ENCODE peak calls at places on chromosomes 13 and 19, in eight cellular contexts. One of them, this sample, is unnamed.

GRCh38 chr13:32901994-32902780 is 114.0 kb upstream of the KL start:
- DNase-seq in astrocyte of the spinal cord: no peak
- DNase-seq in foreskin keratinocyte: no peak
- DNase-seq in IMR-90: no peak
- DNase-seq in CD4-positive, alpha-beta T cell: no peak
- DNase-seq in fibroblast of lung: no peak
- DNase-seq in AG09319: no peak
- DNase-seq in ascending aorta: no peak
- DNase-seq in this sample: no peak

GRCh38 chr19:19120308-19121156 is 17.7 kb downstream of the TMEM161A start:
- DNase-seq in AG09319: no peak
- DNase-seq in CD4-positive, alpha-beta T cell: no peak
- DNase-seq in IMR-90: peak
- DNase-seq in foreskin keratinocyte: no peak
- DNase-seq in astrocyte of the spinal cord: peak
- DNase-seq in fibroblast of lung: peak
- DNase-seq in ascending aorta: no peak
- DNase-seq in this sample: peak

GRCh38 chr19:51693819-51694218 is 689 bp downstream of the SPACA6 start:
- DNase-seq in IMR-90: no peak
- DNase-seq in CD4-positive, alpha-beta T cell: no peak
- DNase-seq in astrocyte of the spinal cord: no peak
- DNase-seq in foreskin keratinocyte: no peak
- DNase-seq in fibroblast of lung: no peak
- DNase-seq in ascending aorta: no peak
- DNase-seq in AG09319: no peak
- DNase-seq in this sample: no peak

GRCh38 chr19:31256601-31256990 is 92.6 kb downstream of the TSHZ3 start:
- DNase-seq in CD4-positive, alpha-beta T cell: no peak
- DNase-seq in AG09319: no peak
- DNase-seq in foreskin keratinocyte: no peak
- DNase-seq in ascending aorta: no peak
- DNase-seq in fibroblast of lung: no peak
- DNase-seq in astrocyte of the spinal cord: no peak
- DNase-seq in IMR-90: no peak
- DNase-seq in this sample: no peak

GRCh38 chr13:106372199-106373160 is 163.0 kb downstream of the EFNB2 start:
- DNase-seq in foreskin keratinocyte: no peak
- DNase-seq in fibroblast of lung: peak
- DNase-seq in astrocyte of the spinal cord: peak
- DNase-seq in IMR-90: peak
- DNase-seq in AG09319: no peak
- DNase-seq in ascending aorta: no peak
- DNase-seq in CD4-positive, alpha-beta T cell: no peak
- DNase-seq in this sample: no peak

GRCh38 chr13:81194362-81194761 is 853.4 kb upstream of the SPRY2 start:
- DNase-seq in fibroblast of lung: no peak
- DNase-seq in ascending aorta: no peak
- DNase-seq in AG09319: no peak
- DNase-seq in foreskin keratinocyte: no peak
- DNase-seq in IMR-90: no peak
- DNase-seq in astrocyte of the spinal cord: no peak
- DNase-seq in CD4-positive, alpha-beta T cell: no peak
- DNase-seq in this sample: no peak

GRCh38 chr13:73057284-73058025 is 1.4 kb upstream of the KLF5 start:
- DNase-seq in ascending aorta: no peak
- DNase-seq in astrocyte of the spinal cord: no peak
- DNase-seq in foreskin keratinocyte: no peak
- DNase-seq in CD4-positive, alpha-beta T cell: no peak
- DNase-seq in AG09319: no peak
- DNase-seq in IMR-90: no peak
- DNase-seq in fibroblast of lung: no peak
- DNase-seq in this sample: no peak

GRCh38 chr13:65653548-65654078 is 1576.5 kb downstream of the PCDH9 start:
- DNase-seq in foreskin keratinocyte: no peak
- DNase-seq in astrocyte of the spinal cord: no peak
- DNase-seq in AG09319: no peak
- DNase-seq in CD4-positive, alpha-beta T cell: no peak
- DNase-seq in fibroblast of lung: no peak
- DNase-seq in IMR-90: no peak
- DNase-seq in ascending aorta: no peak
- DNase-seq in this sample: no peak

GRCh38 chr13:31179241-31179640 is 17.5 kb upstream of the HSPH1 start:
- DNase-seq in AG09319: no peak
- DNase-seq in IMR-90: no peak
- DNase-seq in astrocyte of the spinal cord: no peak
- DNase-seq in fibroblast of lung: no peak
- DNase-seq in CD4-positive, alpha-beta T cell: no peak
- DNase-seq in foreskin keratinocyte: no peak
- DNase-seq in ascending aorta: no peak
- DNase-seq in this sample: no peak

GRCh38 chr13:31172535-31172934 is 10.8 kb upstream of the HSPH1 start:
- DNase-seq in fibroblast of lung: peak
- DNase-seq in astrocyte of the spinal cord: peak
- DNase-seq in ascending aorta: no peak
- DNase-seq in CD4-positive, alpha-beta T cell: no peak
- DNase-seq in IMR-90: peak
- DNase-seq in AG09319: peak
- DNase-seq in foreskin keratinocyte: peak
- DNase-seq in this sample: no peak

GRCh38 chr13:31175847-31176536 is 14.3 kb upstream of the HSPH1 start:
- DNase-seq in AG09319: no peak
- DNase-seq in CD4-positive, alpha-beta T cell: no peak
- DNase-seq in astrocyte of the spinal cord: no peak
- DNase-seq in IMR-90: no peak
- DNase-seq in foreskin keratinocyte: no peak
- DNase-seq in fibroblast of lung: no peak
- DNase-seq in ascending aorta: no peak
- DNase-seq in this sample: no peak

GRCh38 chr13:31172001-31172400 is 10.3 kb upstream of the HSPH1 start:
- DNase-seq in ascending aorta: no peak
- DNase-seq in CD4-positive, alpha-beta T cell: no peak
- DNase-seq in IMR-90: peak
- DNase-seq in AG09319: no peak
- DNase-seq in astrocyte of the spinal cord: no peak
- DNase-seq in foreskin keratinocyte: peak
- DNase-seq in fibroblast of lung: peak
- DNase-seq in this sample: no peak

DNA sequence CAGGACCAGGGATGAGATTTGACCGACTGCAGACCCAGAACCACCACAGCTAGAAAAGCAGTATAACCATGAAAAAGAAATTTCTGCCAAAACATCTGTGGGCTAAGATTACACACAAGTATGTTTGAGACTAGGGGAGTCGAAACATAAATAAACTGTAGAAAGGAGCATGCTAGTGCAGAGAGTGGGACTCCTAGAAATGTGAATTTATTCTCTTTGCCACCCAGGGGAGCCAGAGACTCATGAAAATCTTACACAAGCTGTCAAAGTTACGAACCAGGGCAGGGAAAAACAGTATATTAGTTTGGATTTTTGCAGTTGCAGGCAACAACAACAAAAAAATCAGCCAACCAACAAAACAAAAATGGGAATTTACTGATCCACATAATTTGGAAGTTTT is 12.3 kb upstream of the HSPH1 start:
- DNase-seq in IMR-90: peak
- DNase-seq in fibroblast of lung: peak
- DNase-seq in ascending aorta: no peak
- DNase-seq in AG09319: no peak
- DNase-seq in foreskin keratinocyte: no peak
- DNase-seq in CD4-positive, alpha-beta T cell: no peak
- DNase-seq in astrocyte of the spinal cord: peak
- DNase-seq in this sample: no peak
- TF ChIP-seq CTCF in IMR-90: peak
- TF ChIP-seq CTCF in fibroblast of lung: no peak
- TF ChIP-seq CTCF in ascending aorta: no peak
- TF ChIP-seq CTCF in AG09319: no peak
- TF ChIP-seq CTCF in foreskin keratinocyte: peak
- TF ChIP-seq CTCF in CD4-positive, alpha-beta T cell: no peak
- TF ChIP-seq CTCF in astrocyte of the spinal cord: peak
- TF ChIP-seq CTCF in this sample: peak

GRCh38 chr19:49167857-49168409 is 10.3 kb downstream of the TRPM4 start:
- DNase-seq in CD4-positive, alpha-beta T cell: no peak
- DNase-seq in astrocyte of the spinal cord: no peak
- DNase-seq in foreskin keratinocyte: no peak
- DNase-seq in AG09319: no peak
- DNase-seq in fibroblast of lung: no peak
- DNase-seq in ascending aorta: no peak
- DNase-seq in IMR-90: no peak
- DNase-seq in this sample: peak

GRCh38 chr19:49165111-49165750 is 7.6 kb downstream of the TRPM4 start:
- DNase-seq in CD4-positive, alpha-beta T cell: no peak
- DNase-seq in fibroblast of lung: no peak
- DNase-seq in IMR-90: no peak
- DNase-seq in AG09319: no peak
- DNase-seq in foreskin keratinocyte: no peak
- DNase-seq in ascending aorta: no peak
- DNase-seq in astrocyte of the spinal cord: no peak
- DNase-seq in this sample: no peak

GRCh38 chr19:49161987-49162386 is 4.4 kb downstream of the TRPM4 start:
- DNase-seq in AG09319: no peak
- DNase-seq in CD4-positive, alpha-beta T cell: no peak
- DNase-seq in foreskin keratinocyte: no peak
- DNase-seq in fibroblast of lung: no peak
- DNase-seq in ascending aorta: no peak
- DNase-seq in IMR-90: peak
- DNase-seq in astrocyte of the spinal cord: peak
- DNase-seq in this sample: peak

GRCh38 chr19:49168421-49168820 is 10.8 kb downstream of the TRPM4 start:
- DNase-seq in astrocyte of the spinal cord: no peak
- DNase-seq in ascending aorta: no peak
- DNase-seq in fibroblast of lung: no peak
- DNase-seq in AG09319: no peak
- DNase-seq in CD4-positive, alpha-beta T cell: no peak
- DNase-seq in foreskin keratinocyte: no peak
- DNase-seq in IMR-90: no peak
- DNase-seq in this sample: peak

DNA sequence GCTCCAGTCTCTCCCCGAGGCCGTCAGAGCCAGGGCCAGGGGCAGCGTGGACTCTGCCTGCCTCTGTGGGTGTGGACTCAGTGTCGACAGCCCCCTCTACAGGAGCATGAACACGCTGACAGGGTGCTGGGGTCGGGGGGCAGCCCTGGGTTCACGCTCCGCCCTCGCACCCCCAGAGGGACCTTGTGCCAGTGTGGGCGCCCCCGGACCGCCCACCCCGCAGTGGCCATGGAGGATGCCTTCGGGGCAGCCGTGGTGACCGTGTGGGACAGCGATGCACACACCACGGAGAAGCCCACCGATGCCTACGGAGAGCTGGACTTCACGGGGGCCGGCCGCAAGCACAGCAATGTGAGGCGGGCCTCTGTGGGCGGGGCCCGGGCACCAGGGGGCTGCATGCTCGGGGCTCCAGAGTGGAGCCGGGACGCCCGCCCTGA is 8.3 kb downstream of the TRPM4 start:
- DNase-seq in IMR-90: no peak
- DNase-seq in fibroblast of lung: no peak
- DNase-seq in CD4-positive, alpha-beta T cell: no peak
- DNase-seq in AG09319: no peak
- DNase-seq in foreskin keratinocyte: no peak
- DNase-seq in astrocyte of the spinal cord: no peak
- DNase-seq in ascending aorta: no peak
- DNase-seq in this sample: no peak
- TF ChIP-seq CTCF in IMR-90: no peak
- TF ChIP-seq CTCF in fibroblast of lung: no peak
- TF ChIP-seq CTCF in CD4-positive, alpha-beta T cell: no peak
- TF ChIP-seq CTCF in AG09319: no peak
- TF ChIP-seq CTCF in foreskin keratinocyte: no peak
- TF ChIP-seq CTCF in astrocyte of the spinal cord: peak
- TF ChIP-seq CTCF in ascending aorta: no peak
- TF ChIP-seq CTCF in this sample: no peak

GRCh38 chr19:4534836-4535658 is at the start of gene PLIN5:
- DNase-seq in fibroblast of lung: peak
- DNase-seq in ascending aorta: no peak
- DNase-seq in foreskin keratinocyte: no peak
- DNase-seq in CD4-positive, alpha-beta T cell: no peak
- DNase-seq in AG09319: no peak
- DNase-seq in astrocyte of the spinal cord: peak
- DNase-seq in IMR-90: peak
- DNase-seq in this sample: peak
- TF ChIP-seq CTCF in fibroblast of lung: no peak
- TF ChIP-seq CTCF in ascending aorta: no peak
- TF ChIP-seq CTCF in foreskin keratinocyte: no peak
- TF ChIP-seq CTCF in CD4-positive, alpha-beta T cell: no peak
- TF ChIP-seq CTCF in AG09319: no peak
- TF ChIP-seq CTCF in astrocyte of the spinal cord: no peak
- TF ChIP-seq CTCF in IMR-90: no peak
- TF ChIP-seq CTCF in this sample: no peak

GRCh38 chr19:6393982-6394412 is 1.0 kb upstream of the GTF2F1 start:
- DNase-seq in AG09319: no peak
- DNase-seq in fibroblast of lung: no peak
- DNase-seq in foreskin keratinocyte: no peak
- DNase-seq in ascending aorta: no peak
- DNase-seq in IMR-90: no peak
- DNase-seq in CD4-positive, alpha-beta T cell: no peak
- DNase-seq in astrocyte of the spinal cord: no peak
- DNase-seq in this sample: no peak

GRCh38 chr19:6396305-6396704 is 3.3 kb upstream of the GTF2F1 start:
- DNase-seq in astrocyte of the spinal cord: no peak
- DNase-seq in ascending aorta: no peak
- DNase-seq in fibroblast of lung: no peak
- DNase-seq in CD4-positive, alpha-beta T cell: no peak
- DNase-seq in IMR-90: no peak
- DNase-seq in AG09319: no peak
- DNase-seq in foreskin keratinocyte: no peak
- DNase-seq in this sample: no peak

GRCh38 chr19:6394831-6395230 is 1.9 kb upstream of the GTF2F1 start:
- DNase-seq in foreskin keratinocyte: no peak
- DNase-seq in fibroblast of lung: no peak
- DNase-seq in astrocyte of the spinal cord: no peak
- DNase-seq in IMR-90: no peak
- DNase-seq in AG09319: no peak
- DNase-seq in CD4-positive, alpha-beta T cell: no peak
- DNase-seq in ascending aorta: no peak
- DNase-seq in this sample: no peak

GRCh38 chr19:6392219-6393073 is 518 bp downstream of the GTF2F1 start:
- DNase-seq in foreskin keratinocyte: no peak
- DNase-seq in astrocyte of the spinal cord: no peak
- DNase-seq in AG09319: no peak
- DNase-seq in CD4-positive, alpha-beta T cell: no peak
- DNase-seq in IMR-90: no peak
- DNase-seq in ascending aorta: no peak
- DNase-seq in fibroblast of lung: no peak
- DNase-seq in this sample: peak

DNA sequence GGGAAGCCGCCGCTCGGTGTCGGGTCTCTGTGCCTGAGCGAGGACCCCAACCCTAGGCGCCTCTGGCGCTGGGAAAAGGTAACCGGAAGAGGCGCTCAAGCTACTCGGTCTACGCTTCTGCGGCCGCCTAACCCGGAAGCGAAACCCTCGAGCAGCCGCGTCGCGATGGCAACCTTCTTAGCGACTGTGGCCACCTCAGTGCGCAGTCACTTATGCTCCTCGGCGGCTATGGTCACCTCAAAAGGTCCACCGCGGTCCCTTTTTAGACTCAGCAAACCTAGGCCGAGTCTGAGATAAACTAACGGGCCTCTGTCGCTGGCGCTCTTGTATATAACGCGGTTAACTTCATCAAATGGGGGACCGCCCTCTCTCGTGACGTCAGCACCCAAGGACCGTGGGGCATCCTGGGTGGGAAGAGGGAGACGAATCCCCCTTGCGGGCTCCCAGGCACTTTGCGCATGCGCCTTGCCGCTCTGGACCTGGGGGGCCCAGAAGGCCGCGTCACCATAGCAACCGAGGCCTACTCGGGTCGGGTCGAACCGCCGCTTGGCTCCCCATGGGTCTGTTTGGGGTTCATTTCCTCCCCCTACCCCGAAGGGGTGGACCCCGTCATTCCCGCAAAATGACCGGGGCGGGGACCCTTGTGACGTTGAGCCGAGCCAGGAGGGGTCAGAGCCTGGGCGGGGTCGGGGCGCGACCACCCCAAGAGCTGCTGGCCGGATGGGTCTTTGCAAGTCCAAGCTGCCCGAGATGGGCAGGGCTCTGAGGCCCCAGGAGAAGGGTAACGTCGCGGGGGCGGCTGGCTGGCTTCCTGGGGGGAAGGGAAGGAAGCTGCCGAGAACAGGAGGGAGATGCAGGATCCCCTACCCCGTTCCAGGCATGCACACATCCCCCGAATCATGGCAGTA is at the start of gene GTF2F1:
- DNase-seq in ascending aorta: peak
- DNase-seq in fibroblast of lung: peak
- DNase-seq in foreskin keratinocyte: peak
- DNase-seq in astrocyte of the spinal cord: peak
- DNase-seq in CD4-positive, alpha-beta T cell: peak
- DNase-seq in AG09319: peak
- DNase-seq in IMR-90: peak
- DNase-seq in this sample: peak
- TF ChIP-seq CTCF in ascending aorta: no peak
- TF ChIP-seq CTCF in fibroblast of lung: no peak
- TF ChIP-seq CTCF in foreskin keratinocyte: peak
- TF ChIP-seq CTCF in astrocyte of the spinal cord: peak
- TF ChIP-seq CTCF in CD4-positive, alpha-beta T cell: no peak
- TF ChIP-seq CTCF in AG09319: peak
- TF ChIP-seq CTCF in IMR-90: peak
- TF ChIP-seq CTCF in this sample: peak

This sample was measured in K562.